ENCODE peak calls at places on chromosomes 13 and 19, in nine cellular contexts. H is WTC11; P is anterior cingulate cortex; B is GM13976; D is effector CD4-positive, alpha-beta T cell; F is stimulated activated CD8-positive, alpha-beta memory T cell treated with anti-CD3 and anti-CD28 coated beads, Interleukin-15, amount 100 ng/mL, for 4 hours; L is GM18507; C is NCI-H2029; Y is SK-N-DZ. O is an unnamed sample.

GRCh38 chr19:46944918-46945628 is 74.6 kb upstream of the NPAS1 start:
- DNase-seq in H (peak), P (no peak), B (no peak), D (no peak), F (no peak), L (no peak), C (peak), Y (peak), O (no peak)

GRCh38 chr19:51680474-51680873 is 12.7 kb upstream of the SPACA6 start:
- DNase-seq in H (no peak), P (no peak), B (no peak), D (no peak), F (no peak), L (no peak), C (no peak), Y (no peak), O (no peak)

GRCh38 chr19:12675940-12676339 is 5.7 kb downstream of the DHPS start:
- DNase-seq in H (no peak), P (no peak), B (no peak), D (no peak), F (no peak), L (no peak), C (no peak), Y (no peak), O (no peak)

GRCh38 chr13:106599875-106600797 is 32.2 kb upstream of the ARGLU1 start:
- DNase-seq in H (no peak), P (no peak), B (no peak), D (no peak), F (no peak), L (no peak), C (no peak), Y (no peak), O (no peak)

GRCh38 chr19:3868770-3869456 is at the start of gene ZFR2:
- DNase-seq in H (peak), P (no peak), B (no peak), D (no peak), F (no peak), L (no peak), C (no peak), Y (no peak), O (peak)

GRCh38 chr19:50465000-50465399 is 11.3 kb upstream of the EMC10 start:
- DNase-seq in H (no peak), P (no peak), B (no peak), D (no peak), F (no peak), L (no peak), C (no peak), Y (no peak), O (no peak)

GRCh38 chr19:3129112-3129511 is 6.7 kb upstream of the GNA15 start:
- DNase-seq in H (no peak), P (no peak), B (no peak), D (no peak), F (no peak), L (no peak), C (no peak), Y (peak), O (no peak)

GRCh38 chr13:44906758-44907157 is 82.5 kb downstream of the NUFIP1 start:
- DNase-seq in H (no peak), P (peak), B (no peak), D (no peak), F (no peak), L (no peak), C (no peak), Y (no peak), O (no peak)

GRCh38 chr19:34808566-34808965 is 35.6 kb upstream of the ZNF599 start:
- DNase-seq in H (no peak), P (no peak), B (no peak), D (no peak), F (no peak), L (no peak), C (no peak), Y (no peak), O (no peak)

GRCh38 chr19:47582320-47582909 is 9.5 kb upstream of the ZNF541 start:
- DNase-seq in H (no peak), P (no peak), B (no peak), D (no peak), F (no peak), L (no peak), C (no peak), Y (no peak), O (no peak)

GRCh38 chr13:108190897-108191296 is 24.4 kb downstream of the LIG4 start:
- DNase-seq in H (no peak), P (no peak), B (no peak), D (no peak), F (no peak), L (no peak), C (no peak), Y (no peak), O (no peak)

GRCh38 chr19:52786078-52786463 is 520 bp downstream of the ZNF600 start:
- DNase-seq in H (peak), P (no peak), B (peak), D (no peak), F (no peak), L (no peak), C (no peak), Y (no peak), O (no peak)

GRCh38 chr19:30317403-30317802 is 54.8 kb upstream of the ZNF536 start:
- DNase-seq in H (no peak), P (no peak), B (no peak), D (no peak), F (no peak), L (no peak), C (no peak), Y (no peak), O (no peak)

GRCh38 chr19:32816555-32817099 is 52.9 kb downstream of the SLC7A9 start:
- DNase-seq in H (peak), P (no peak), B (no peak), D (no peak), F (no peak), L (no peak), C (peak), Y (no peak), O (no peak)

GRCh38 chr13:95185851-95186250 is 115.4 kb downstream of the ABCC4 start:
- DNase-seq in H (no peak), P (no peak), B (no peak), D (peak), F (no peak), L (no peak), C (no peak), Y (no peak), O (no peak)